ENCODE peak calls at places on chromosomes 16 and 17, in nine cellular contexts. One of them, this sample, is unnamed.

GRCh38 chr16:4053663-4054479 is 62.4 kb downstream of the ADCY9 start:
- DNase-seq in A172: peak; percentile 52
- DNase-seq in T-helper 2 cell: no peak
- DNase-seq in midbrain: peak; percentile 78
- DNase-seq in RWPE1: peak; percentile 74
- DNase-seq in GM19239: no peak
- DNase-seq in fibroblast of mammary gland: peak; percentile 79
- DNase-seq in nephron progenitor cell: no peak
- DNase-seq in coronary artery: peak; percentile 84
- DNase-seq in this sample: no peak

GRCh38 chr16:69930117-69930776 is 20.9 kb upstream of the CLEC18A start:
- DNase-seq in coronary artery: peak; percentile 78
- DNase-seq in T-helper 2 cell: no peak
- DNase-seq in nephron progenitor cell: peak; percentile 56
- DNase-seq in fibroblast of mammary gland: peak; percentile 69
- DNase-seq in A172: peak; percentile 63
- DNase-seq in midbrain: peak; percentile 62
- DNase-seq in RWPE1: peak; percentile 73
- DNase-seq in GM19239: peak; percentile 83
- DNase-seq in this sample: peak; percentile 76

GRCh38 chr17:2563061-2563460 is 30.4 kb upstream of the PAFAH1B1 start:
- DNase-seq in fibroblast of mammary gland: no peak
- DNase-seq in GM19239: no peak
- DNase-seq in midbrain: no peak
- DNase-seq in T-helper 2 cell: no peak
- DNase-seq in coronary artery: no peak
- DNase-seq in A172: no peak
- DNase-seq in RWPE1: peak; percentile 82
- DNase-seq in nephron progenitor cell: no peak
- DNase-seq in this sample: peak; percentile 64

GRCh38 chr16:9258423-9259051 is 167.1 kb downstream of the HAPSTR1 start:
- DNase-seq in T-helper 2 cell: no peak
- DNase-seq in nephron progenitor cell: peak; percentile 61
- DNase-seq in A172: peak; percentile 11
- DNase-seq in midbrain: peak; percentile 51
- DNase-seq in coronary artery: no peak
- DNase-seq in GM19239: peak; percentile 27
- DNase-seq in RWPE1: peak; percentile 32
- DNase-seq in fibroblast of mammary gland: peak; percentile 19
- DNase-seq in this sample: peak; percentile 64

GRCh38 chr16:10126686-10127085 is 55.5 kb downstream of the GRIN2A start:
- DNase-seq in fibroblast of mammary gland: peak; percentile 87
- DNase-seq in A172: peak; percentile 25
- DNase-seq in coronary artery: no peak
- DNase-seq in GM19239: no peak
- DNase-seq in RWPE1: no peak
- DNase-seq in nephron progenitor cell: no peak
- DNase-seq in T-helper 2 cell: no peak
- DNase-seq in midbrain: peak; percentile 43
- DNase-seq in this sample: no peak

GRCh38 chr17:45050680-45051059 is 762 bp downstream of the DCAKD start:
- DNase-seq in T-helper 2 cell: peak; percentile 8
- DNase-seq in GM19239: no peak
- DNase-seq in RWPE1: no peak
- DNase-seq in fibroblast of mammary gland: peak; percentile 30
- DNase-seq in midbrain: no peak
- DNase-seq in A172: peak; percentile 19
- DNase-seq in coronary artery: no peak
- DNase-seq in nephron progenitor cell: no peak
- DNase-seq in this sample: no peak

GRCh38 chr16:11253009-11253994 is 2.7 kb downstream of the SOCS1 start:
- DNase-seq in midbrain: no peak
- DNase-seq in nephron progenitor cell: no peak
- DNase-seq in GM19239: no peak
- DNase-seq in T-helper 2 cell: peak; percentile 31
- DNase-seq in A172: no peak
- DNase-seq in coronary artery: no peak
- DNase-seq in RWPE1: no peak
- DNase-seq in fibroblast of mammary gland: peak; percentile 71
- DNase-seq in this sample: no peak

GRCh38 chr16:11743308-11744074 is 834 bp upstream of the TXNDC11 start:
- DNase-seq in midbrain: no peak
- DNase-seq in fibroblast of mammary gland: peak; percentile 86
- DNase-seq in coronary artery: peak; percentile 82
- DNase-seq in RWPE1: no peak
- DNase-seq in T-helper 2 cell: no peak
- DNase-seq in nephron progenitor cell: no peak
- DNase-seq in A172: peak; percentile 34
- DNase-seq in GM19239: no peak
- DNase-seq in this sample: peak; percentile 41

GRCh38 chr16:69893086-69893485 is 58.0 kb upstream of the CLEC18A start:
- DNase-seq in A172: no peak
- DNase-seq in midbrain: no peak
- DNase-seq in fibroblast of mammary gland: no peak
- DNase-seq in GM19239: no peak
- DNase-seq in coronary artery: no peak
- DNase-seq in T-helper 2 cell: no peak
- DNase-seq in nephron progenitor cell: no peak
- DNase-seq in RWPE1: no peak
- DNase-seq in this sample: no peak

GRCh38 chr16:88013091-88013609 is 61.9 kb downstream of the BANP start:
- DNase-seq in GM19239: no peak
- DNase-seq in midbrain: no peak
- DNase-seq in coronary artery: no peak
- DNase-seq in nephron progenitor cell: peak; percentile 36
- DNase-seq in A172: no peak
- DNase-seq in fibroblast of mammary gland: peak; percentile 1
- DNase-seq in T-helper 2 cell: no peak
- DNase-seq in RWPE1: no peak
- DNase-seq in this sample: no peak

GRCh38 chr16:13510425-13511151 is 409.4 kb upstream of the ERCC4 start:
- DNase-seq in T-helper 2 cell: no peak
- DNase-seq in nephron progenitor cell: no peak
- DNase-seq in GM19239: no peak
- DNase-seq in coronary artery: no peak
- DNase-seq in fibroblast of mammary gland: no peak
- DNase-seq in midbrain: no peak
- DNase-seq in A172: no peak
- DNase-seq in RWPE1: no peak
- DNase-seq in this sample: no peak

GRCh38 chr17:49631496-49631895 is 46.4 kb downstream of the SPOP start:
- DNase-seq in coronary artery: no peak
- DNase-seq in GM19239: no peak
- DNase-seq in T-helper 2 cell: no peak
- DNase-seq in fibroblast of mammary gland: no peak
- DNase-seq in A172: no peak
- DNase-seq in midbrain: no peak
- DNase-seq in nephron progenitor cell: no peak
- DNase-seq in RWPE1: no peak
- DNase-seq in this sample: no peak

GRCh38 chr17:4161179-4161559 is 18.2 kb downstream of the CYB5D2 start:
- DNase-seq in midbrain: no peak
- DNase-seq in nephron progenitor cell: no peak
- DNase-seq in GM19239: no peak
- DNase-seq in RWPE1: peak; percentile 90
- DNase-seq in A172: peak; percentile 88
- DNase-seq in fibroblast of mammary gland: peak; percentile 92
- DNase-seq in T-helper 2 cell: no peak
- DNase-seq in coronary artery: no peak
- DNase-seq in this sample: no peak

GRCh38 chr16:30748634-30749445 is 615 bp downstream of the PHKG2 start:
- DNase-seq in T-helper 2 cell: no peak
- DNase-seq in GM19239: no peak
- DNase-seq in fibroblast of mammary gland: peak; percentile 50
- DNase-seq in A172: peak; percentile 28
- DNase-seq in coronary artery: peak; percentile 75
- DNase-seq in nephron progenitor cell: peak; percentile 61
- DNase-seq in RWPE1: no peak
- DNase-seq in midbrain: no peak
- DNase-seq in this sample: no peak

GRCh38 chr16:3997231-3997841 is 116.8 kb upstream of the CREBBP start:
- DNase-seq in RWPE1: no peak
- DNase-seq in fibroblast of mammary gland: no peak
- DNase-seq in nephron progenitor cell: no peak
- DNase-seq in GM19239: no peak
- DNase-seq in coronary artery: no peak
- DNase-seq in midbrain: no peak
- DNase-seq in A172: no peak
- DNase-seq in T-helper 2 cell: no peak
- DNase-seq in this sample: no peak

GRCh38 chr16:46857261-46857962 is 26.4 kb upstream of the C16orf87 start:
- DNase-seq in RWPE1: peak; percentile 41
- DNase-seq in coronary artery: no peak
- DNase-seq in midbrain: peak; percentile 38
- DNase-seq in nephron progenitor cell: peak; percentile 30
- DNase-seq in T-helper 2 cell: no peak
- DNase-seq in A172: peak; percentile 74
- DNase-seq in fibroblast of mammary gland: peak; percentile 73
- DNase-seq in GM19239: no peak
- DNase-seq in this sample: no peak

GRCh38 chr16:21064203-21064602 is 86.4 kb downstream of the DNAH3 start:
- DNase-seq in fibroblast of mammary gland: no peak
- DNase-seq in nephron progenitor cell: no peak
- DNase-seq in midbrain: no peak
- DNase-seq in RWPE1: no peak
- DNase-seq in T-helper 2 cell: no peak
- DNase-seq in A172: no peak
- DNase-seq in coronary artery: no peak
- DNase-seq in GM19239: no peak
- DNase-seq in this sample: no peak

GRCh38 chr17:74818306-74818705 is 41.4 kb downstream of the GRIN2C start:
- DNase-seq in A172: no peak
- DNase-seq in midbrain: no peak
- DNase-seq in coronary artery: no peak
- DNase-seq in nephron progenitor cell: no peak
- DNase-seq in T-helper 2 cell: no peak
- DNase-seq in GM19239: no peak
- DNase-seq in RWPE1: no peak
- DNase-seq in fibroblast of mammary gland: no peak
- DNase-seq in this sample: no peak

GRCh38 chr16:525520-526180 is 1.9 kb upstream of the CAPN15 start:
- DNase-seq in midbrain: no peak
- DNase-seq in nephron progenitor cell: no peak
- DNase-seq in coronary artery: no peak
- DNase-seq in GM19239: peak; percentile 54
- DNase-seq in RWPE1: peak; percentile 75
- DNase-seq in T-helper 2 cell: peak; percentile 63
- DNase-seq in A172: peak; percentile 96
- DNase-seq in fibroblast of mammary gland: peak; percentile 91
- DNase-seq in this sample: no peak

GRCh38 chr17:1469231-1469852 is 13.3 kb upstream of the CRK start:
- DNase-seq in RWPE1: no peak
- DNase-seq in midbrain: no peak
- DNase-seq in A172: no peak
- DNase-seq in fibroblast of mammary gland: no peak
- DNase-seq in T-helper 2 cell: no peak
- DNase-seq in coronary artery: no peak
- DNase-seq in nephron progenitor cell: no peak
- DNase-seq in GM19239: no peak
- DNase-seq in this sample: peak; percentile 74